ENCODE peak calls at places on chromosomes 5 and 9, in four cellular contexts. T is GM12878, K is HepG2, S is H1. F is an unnamed sample.

GRCh38 chr5:2178071-2178477 is 295.3 kb upstream of the IRX4 start:
- DNase-seq in T (no peak), K (no peak), S (no peak), F (no peak)

GRCh38 chr9:137458194-137459146 is 664 bp downstream of the NSMF start:
- DNase-seq in T (no peak), S (no peak), K (no peak), F (no peak)

GRCh38 chr5:68383888-68384310 is 168.3 kb downstream of the PIK3R1 start:
- DNase-seq in S (no peak), T (no peak), K (no peak), F (no peak)

GRCh38 chr5:1057841-1058548 is 49.4 kb downstream of the NKD2 start:
- DNase-seq in K (no peak), T (no peak), S (no peak), F (peak)

GRCh38 chr9:136567651-136568287 is 21.9 kb upstream of the NOTCH1 start:
- DNase-seq in S (no peak), K (peak), T (no peak), F (no peak)

GRCh38 chr9:124133752-124134151 is 122.2 kb downstream of the LHX2 start:
- DNase-seq in T (no peak), K (peak), S (no peak), F (peak)

GRCh38 chr9:131096490-131097258 is at the start of gene AIF1L:
- DNase-seq in K (no peak), S (no peak), T (no peak), F (peak)

GRCh38 chr9:69223605-69224004 is 49.5 kb downstream of the TJP2 start:
- DNase-seq in S (peak), K (peak), T (no peak), F (peak)

GRCh38 chr5:76787237-76787636 is 31.6 kb upstream of the F2RL1 start:
- DNase-seq in T (no peak), S (no peak), K (peak), F (no peak)

GRCh38 chr5:73515232-73515631 is 17.0 kb downstream of the BTF3 start:
- DNase-seq in K (no peak), T (no peak), S (no peak), F (no peak)

DNA sequence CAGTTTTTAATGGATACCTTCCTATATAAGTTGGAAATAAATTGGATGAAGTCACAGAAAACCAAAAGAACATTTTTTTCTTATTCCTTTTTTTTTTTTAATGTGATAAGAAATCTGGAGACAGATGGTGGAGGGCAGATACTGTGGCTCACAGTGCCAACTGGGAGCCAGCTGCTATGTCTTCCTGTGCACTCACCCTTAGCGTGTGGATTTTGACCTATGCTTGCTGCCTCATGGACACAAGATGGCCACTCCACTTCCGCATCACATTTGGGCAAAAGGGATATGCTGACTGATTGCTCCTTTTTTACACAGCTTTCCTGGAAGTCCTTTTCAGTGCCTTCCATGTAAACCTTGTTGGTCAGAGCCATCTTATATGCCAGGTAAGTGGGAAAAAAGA is 342.7 kb downstream of the MAN2A1 start:
- DNase-seq in S (no peak), T (no peak), K (no peak), F (no peak)
- TF ChIP-seq RFX5 in S (no peak), T (no peak), K (no peak), F (no peak)

GRCh38 chr9:35177520-35177919 is 15.7 kb downstream of the UNC13B start:
- DNase-seq in T (no peak), S (no peak), K (no peak), F (no peak)

GRCh38 chr9:35180801-35181200 is 19.0 kb downstream of the UNC13B start:
- DNase-seq in T (no peak), K (no peak), S (no peak), F (no peak)

GRCh38 chr9:35179347-35180271 is 17.8 kb downstream of the UNC13B start:
- DNase-seq in T (no peak), K (no peak), S (no peak), F (no peak)
- TF ChIP-seq CBX5 in T (no peak), K (no peak), S (no peak), F (no peak)

GRCh38 chr5:139167952-139168720 is 30.0 kb downstream of the SIL1 start:
- DNase-seq in T (no peak), K (no peak), S (no peak), F (no peak)
- TF ChIP-seq RFX5 in T (no peak), K (no peak), S (no peak), F (no peak)

GRCh38 chr9:82410306-82410705 is 421.7 kb downstream of the SPATA31D1 start:
- DNase-seq in T (peak), K (no peak), S (no peak), F (no peak)

GRCh38 chr9:82406714-82407113 is 418.1 kb downstream of the SPATA31D1 start:
- DNase-seq in T (no peak), S (no peak), K (no peak), F (no peak)

GRCh38 chr9:82404484-82405280 is 416.1 kb downstream of the SPATA31D1 start:
- DNase-seq in S (no peak), K (no peak), T (no peak), F (no peak)
- TF ChIP-seq CBX5 in S (no peak), K (no peak), T (no peak), F (no peak)

GRCh38 chr9:93306579-93307091 is 122.7 kb downstream of the WNK2 start:
- DNase-seq in S (no peak), K (no peak), T (no peak), F (no peak)

GRCh38 chr9:93306081-93306480 is 122.1 kb downstream of the WNK2 start:
- DNase-seq in K (no peak), T (no peak), S (no peak), F (no peak)

GRCh38 chr9:93303806-93304573 is 120.1 kb downstream of the WNK2 start:
- DNase-seq in S (no peak), K (no peak), T (no peak), F (peak)

GRCh38 chr9:93304574-93305496 is 120.9 kb downstream of the WNK2 start:
- DNase-seq in T (no peak), K (peak), S (peak), F (peak)

GRCh38 chr9:93305497-93306020 is 121.6 kb downstream of the WNK2 start:
- DNase-seq in S (no peak), T (no peak), K (no peak), F (no peak)
- TF ChIP-seq RFX5 in S (no peak), T (no peak), K (no peak), F (no peak)

F was measured in K562.